ENCODE peak calls at places on chromosomes 16 and 17, in four cellular contexts. X is spleen, V is esophagus muscularis mucosa, F is IMR-90. E is an unnamed sample.

GRCh38 chr16:27779719-27780161 is 229.8 kb downstream of the KATNIP start:
- DNase-seq in X (peak), V (no peak), F (peak), E (no peak)

GRCh38 chr17:77054926-77055325 is 85.8 kb upstream of the SEC14L1 start:
- DNase-seq in X (no peak), V (no peak), F (no peak), E (no peak)

GRCh38 chr16:73019456-73020362 is 28.2 kb downstream of the ZFHX3 start:
- DNase-seq in X (no peak), V (no peak), F (peak), E (no peak)

GRCh38 chr16:2818278-2818876 is 1.3 kb downstream of the PRSS21 start:
- DNase-seq in X (peak), V (no peak), F (no peak), E (no peak)

GRCh38 chr16:61580579-61580978 is 455.7 kb downstream of the CDH8 start:
- DNase-seq in X (peak), V (no peak), F (no peak), E (no peak)

GRCh38 chr17:67042104-67042899 is 2.1 kb upstream of the CACNG1 start:
- DNase-seq in X (no peak), V (no peak), F (no peak), E (no peak)

GRCh38 chr16:80938035-80938927 is 68.4 kb downstream of the CMC2 start:
- DNase-seq in X (no peak), V (no peak), F (peak), E (no peak)

GRCh38 chr16:19896951-19897350 is 12.3 kb upstream of the GPRC5B start:
- DNase-seq in X (no peak), V (no peak), F (no peak), E (no peak)

GRCh38 chr17:36066365-36066945 is 2.4 kb downstream of the CCL18 start:
- DNase-seq in X (no peak), V (no peak), F (no peak), E (no peak)

GRCh38 chr17:45771473-45771959 is 12.6 kb upstream of the CRHR1 start:
- DNase-seq in X (no peak), V (no peak), F (no peak), E (no peak)

GRCh38 chr16:67729636-67730248 is 10.6 kb upstream of the GFOD2 start:
- DNase-seq in X (peak), V (no peak), F (no peak), E (no peak)

GRCh38 chr17:50161023-50161910 is 4.5 kb upstream of the SGCA start:
- DNase-seq in X (peak), V (peak), F (peak), E (peak)

GRCh38 chr16:84930298-84931106 is 80.8 kb downstream of the ZDHHC7 start:
- DNase-seq in X (peak), V (no peak), F (no peak), E (no peak)

GRCh38 chr17:57121308-57122042 is 36.4 kb downstream of the AKAP1 start:
- DNase-seq in X (no peak), V (no peak), F (peak), E (peak)

GRCh38 chr17:31497431-31497830 is 106.0 kb downstream of the RAB11FIP4 start:
- DNase-seq in X (peak), V (no peak), F (no peak), E (no peak)

GRCh38 chr17:72772331-72772821 is 320.1 kb downstream of the SLC39A11 start:
- DNase-seq in X (no peak), V (no peak), F (no peak), E (no peak)

GRCh38 chr16:27365142-27366089 is 36.6 kb upstream of the IL21R start:
- DNase-seq in X (no peak), V (no peak), F (peak), E (no peak)

GRCh38 chr16:12504312-12504711 is 299.4 kb downstream of the CPPED1 start:
- DNase-seq in X (no peak), V (no peak), F (peak), E (no peak)

GRCh38 chr17:19513897-19514488 is 19.7 kb upstream of the SLC47A1 start:
- DNase-seq in X (peak), V (no peak), F (peak), E (peak)

GRCh38 chr17:66633322-66633965 is 201.5 kb upstream of the CACNG5 start:
- DNase-seq in X (no peak), V (no peak), F (peak), E (no peak)

GRCh38 chr16:88810166-88810867 is 1.4 kb downstream of the APRT start:
- DNase-seq in X (no peak), V (no peak), F (no peak), E (peak)

GRCh38 chr16:87108941-87109340 is 208.3 kb downstream of the C16orf95 start:
- DNase-seq in X (no peak), V (no peak), F (peak), E (no peak)

GRCh38 chr17:50953831-50954601 is 87.9 kb upstream of the TOB1 start:
- DNase-seq in X (no peak), V (no peak), F (peak), E (peak)

GRCh38 chr16:66521951-66522771 is 27.8 kb downstream of the TK2 start:
- DNase-seq in X (peak), V (no peak), F (peak), E (no peak)

GRCh38 chr16:2196162-2196980 is at the start of gene CASKIN1:
- DNase-seq in X (no peak), V (no peak), F (no peak), E (no peak)

GRCh38 chr17:1958134-1958881 is 66.8 kb downstream of the RTN4RL1 start:
- DNase-seq in X (no peak), V (no peak), F (no peak), E (no peak)

GRCh38 chr16:88700636-88701482 is 5.3 kb downstream of the RNF166 start:
- DNase-seq in X (peak), V (peak), F (peak), E (peak)

GRCh38 chr17:79832211-79833109 is 6.8 kb downstream of the CBX4 start:
- DNase-seq in X (no peak), V (no peak), F (no peak), E (peak)

GRCh38 chr16:24915019-24915418 is 69.3 kb downstream of the SLC5A11 start:
- DNase-seq in X (no peak), V (no peak), F (no peak), E (no peak)

GRCh38 chr16:87789437-87790277 is 23.9 kb upstream of the KLHDC4 start:
- DNase-seq in X (no peak), V (no peak), F (peak), E (no peak)

GRCh38 chr17:8041980-8042379 is 3.1 kb downstream of the ALOX15B start:
- DNase-seq in X (no peak), V (no peak), F (no peak), E (no peak)

GRCh38 chr17:8121531-8122390 is 2.1 kb downstream of the HES7 start:
- DNase-seq in X (peak), V (no peak), F (peak), E (peak)

GRCh38 chr16:27238591-27238990 is 30.0 kb downstream of the NSMCE1 start:
- DNase-seq in X (no peak), V (no peak), F (no peak), E (no peak)

GRCh38 chr16:30429418-30429677 is 482 bp downstream of the DCTPP1 start:
- DNase-seq in X (no peak), V (no peak), F (no peak), E (no peak)

DNA sequence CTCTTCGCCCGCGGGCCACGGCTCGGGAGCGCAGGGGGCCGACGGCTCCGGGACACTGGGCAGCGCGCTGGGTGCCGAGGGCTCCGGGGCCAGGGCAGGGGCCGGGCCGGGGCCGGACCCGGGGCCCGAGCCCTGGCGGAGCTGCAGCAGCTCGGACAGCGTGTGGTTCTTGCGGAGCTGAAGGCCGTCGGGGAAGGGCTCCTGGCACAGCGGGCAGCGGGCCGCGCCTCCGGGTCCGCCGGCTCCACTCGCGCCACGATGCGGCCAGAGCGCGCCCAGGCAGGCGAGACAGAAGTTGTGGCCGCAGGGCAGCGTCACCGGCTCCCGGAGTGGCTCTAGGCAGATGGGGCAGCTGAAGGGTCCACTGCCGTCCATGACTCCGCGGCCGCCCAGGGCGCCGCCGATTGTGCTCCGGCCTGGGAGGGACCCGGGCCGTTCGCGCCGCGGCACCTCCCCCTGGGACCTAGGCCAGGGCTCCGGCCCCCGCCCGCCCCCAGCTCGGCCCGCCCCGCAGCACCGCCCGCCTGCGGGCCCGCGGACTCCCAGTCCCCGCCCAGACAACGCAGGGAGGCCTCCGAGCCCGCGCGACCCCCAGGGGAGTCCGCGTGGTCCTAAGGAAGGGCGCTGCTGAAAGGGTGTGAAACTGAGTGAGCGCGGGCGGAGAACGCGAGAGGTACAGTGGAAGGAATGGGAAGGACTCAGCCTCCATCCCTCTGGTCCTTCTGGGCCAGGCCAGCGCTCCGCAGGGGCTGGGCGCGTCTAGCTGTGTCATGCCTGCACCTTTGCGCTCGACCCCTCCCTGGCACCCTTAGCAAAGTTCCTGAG is at the start of gene TRIM47:
- DNase-seq in X (peak), V (no peak), F (peak), E (peak)
- TF ChIP-seq POLR2A in X (no peak), V (peak), F (no peak), E (no peak)

GRCh38 chr17:81931557-81932332 is 4.2 kb upstream of the MAFG start:
- DNase-seq in X (no peak), V (no peak), F (no peak), E (no peak)
- TF ChIP-seq POLR2A in X (no peak), V (no peak), F (no peak), E (peak)

GRCh38 chr16:11090947-11091785 is 146.8 kb downstream of the CLEC16A start:
- DNase-seq in X (no peak), V (no peak), F (no peak), E (no peak)
- TF ChIP-seq POLR2A in X (no peak), V (no peak), F (no peak), E (no peak)

GRCh38 chr16:75225678-75226515 is 7.1 kb downstream of the CTRB1 start:
- DNase-seq in X (peak), V (no peak), F (no peak), E (no peak)

GRCh38 chr16:75225092-75225491 is 6.3 kb downstream of the CTRB1 start:
- DNase-seq in X (no peak), V (no peak), F (peak), E (no peak)

GRCh38 chr16:75224281-75224680 is 5.5 kb downstream of the CTRB1 start:
- DNase-seq in X (peak), V (no peak), F (no peak), E (no peak)

GRCh38 chr16:75226550-75227360 is 8.0 kb downstream of the CTRB1 start:
- DNase-seq in X (no peak), V (no peak), F (no peak), E (no peak)

DNA sequence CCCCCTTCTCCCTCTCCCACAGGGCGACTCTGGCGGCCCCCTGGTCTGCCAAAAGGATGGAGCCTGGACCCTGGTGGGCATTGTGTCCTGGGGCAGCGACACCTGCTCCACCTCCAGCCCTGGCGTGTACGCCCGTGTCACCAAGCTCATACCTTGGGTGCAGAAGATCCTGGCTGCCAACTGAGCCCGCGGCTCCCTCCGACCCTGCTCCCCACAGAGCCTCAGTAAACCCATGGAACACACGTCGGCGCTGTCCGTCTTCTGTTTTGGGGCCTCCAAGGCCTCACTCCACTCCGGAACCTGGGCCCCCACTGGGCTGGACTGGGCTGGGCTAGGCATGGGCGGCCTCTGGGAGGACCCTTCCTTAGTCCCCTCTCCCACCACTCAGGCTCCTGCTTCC is 5.9 kb downstream of the CTRB1 start:
- DNase-seq in X (peak), V (no peak), F (no peak), E (no peak)
- TF ChIP-seq POLR2A in X (no peak), V (no peak), F (no peak), E (no peak)

DNA sequence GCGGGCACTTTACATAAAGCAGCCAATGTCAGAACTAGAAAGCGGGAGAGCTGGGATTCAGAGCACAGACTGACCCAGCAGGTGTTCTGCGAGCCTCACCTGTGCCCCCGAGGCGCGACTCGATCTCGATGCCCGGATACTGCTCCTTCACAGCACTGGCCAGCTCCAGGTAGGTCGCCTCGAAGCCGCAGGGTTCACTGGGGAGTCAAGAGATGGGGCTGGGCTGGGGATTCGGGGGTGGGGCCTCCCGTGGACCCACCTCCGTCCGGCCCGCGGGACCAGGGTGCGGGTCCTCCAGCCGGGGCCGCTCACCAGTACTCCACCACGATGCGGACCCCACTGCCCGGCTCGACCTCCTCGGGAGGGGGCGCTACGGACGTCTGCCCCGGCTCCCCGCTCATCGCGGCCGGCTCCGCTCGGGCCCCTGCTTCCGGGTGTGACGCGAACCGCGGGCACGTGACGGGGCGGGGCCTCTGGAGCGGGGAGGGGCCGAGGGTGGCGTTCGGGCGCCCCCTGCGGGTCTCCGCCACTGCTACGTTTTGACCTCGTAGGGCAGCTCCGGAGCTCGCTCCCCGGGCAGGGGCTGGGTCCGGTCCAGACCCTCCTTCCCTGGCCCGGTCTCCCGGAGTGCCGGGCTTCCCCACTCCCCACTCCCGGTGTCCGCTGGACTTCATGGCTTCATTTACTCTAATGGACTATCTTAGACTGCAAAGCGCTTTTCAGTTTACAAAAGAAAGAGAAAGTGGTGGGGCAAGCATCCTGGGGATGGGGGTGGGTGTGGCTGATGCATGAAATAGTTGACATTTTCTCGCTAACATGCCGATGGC is at the start of gene MIEN1:
- DNase-seq in X (peak), V (peak), F (peak), E (peak)
- TF ChIP-seq POLR2A in X (peak), V (peak), F (peak), E (peak)

DNA sequence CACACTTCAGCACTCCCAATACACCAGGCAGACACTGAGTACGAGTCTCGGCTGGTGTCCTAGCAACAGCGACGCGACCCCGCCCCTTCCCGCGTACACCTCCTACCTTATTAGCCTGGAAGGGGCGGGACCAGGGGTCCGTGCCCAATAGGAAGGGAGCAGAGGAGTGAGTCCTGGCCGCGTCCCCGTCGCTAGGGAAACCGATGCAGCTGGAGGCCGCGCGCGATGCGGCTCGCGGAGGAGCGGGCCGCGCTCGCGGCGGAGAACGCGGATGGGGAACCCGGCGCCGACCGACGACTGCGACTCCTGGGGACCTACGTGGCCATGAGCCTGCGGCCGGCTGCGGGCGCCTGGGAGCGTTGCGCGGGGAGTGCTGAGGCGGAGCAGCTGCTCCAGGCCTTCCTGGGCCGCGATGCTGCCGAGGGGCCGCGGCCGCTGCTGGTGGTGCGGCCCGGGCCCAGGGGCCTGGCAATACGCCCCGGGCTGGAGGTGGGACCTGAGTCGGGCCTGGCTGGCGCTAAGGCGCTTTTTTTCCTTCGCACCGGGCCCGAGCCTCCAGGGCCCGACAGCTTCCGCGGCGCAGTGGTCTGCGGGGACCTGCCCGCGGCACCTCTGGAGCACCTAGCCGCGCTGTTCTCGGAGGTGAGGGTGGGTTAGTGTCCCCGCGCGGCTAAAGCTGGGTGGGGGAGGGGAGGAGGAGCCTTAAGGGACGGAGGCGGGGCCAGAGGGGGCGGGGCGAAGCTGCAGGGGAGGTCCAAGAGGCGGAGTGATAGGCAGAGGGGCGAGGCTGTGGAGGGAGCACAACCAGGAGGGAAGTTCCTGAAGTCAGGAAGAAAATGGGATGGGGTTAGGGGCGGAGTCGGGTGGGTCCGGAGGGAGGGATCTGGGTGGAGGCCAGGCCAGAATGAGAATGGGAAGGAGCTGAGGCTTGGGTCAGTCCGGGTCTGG is at the start of gene DNAH9:
- DNase-seq in X (peak), V (peak), F (no peak), E (peak)
- TF ChIP-seq POLR2A in X (no peak), V (no peak), F (no peak), E (no peak)

GRCh38 chr17:40063034-40063765 is 435 bp downstream of the THRA start:
- DNase-seq in X (peak), V (peak), F (no peak), E (peak)
- TF ChIP-seq POLR2A in X (no peak), V (no peak), F (no peak), E (no peak)

GRCh38 chr17:58337126-58337599 is 8.6 kb upstream of the TSPOAP1 start:
- DNase-seq in X (peak), V (no peak), F (peak), E (peak)

GRCh38 chr17:58336456-58337094 is 8.0 kb upstream of the TSPOAP1 start:
- DNase-seq in X (peak), V (no peak), F (peak), E (peak)

GRCh38 chr17:58338454-58338841 is 9.9 kb upstream of the TSPOAP1 start:
- DNase-seq in X (no peak), V (no peak), F (no peak), E (no peak)

GRCh38 chr17:58338907-58339774 is 10.5 kb upstream of the TSPOAP1 start:
- DNase-seq in X (peak), V (no peak), F (peak), E (peak)

GRCh38 chr17:58337600-58338453 is 9.2 kb upstream of the TSPOAP1 start:
- DNase-seq in X (peak), V (no peak), F (peak), E (peak)
- TF ChIP-seq POLR2A in X (peak), V (peak), F (no peak), E (peak)

E was measured in erythroblast.